ENCODE peak calls at places on chromosomes 5 and 9, in six cellular contexts. Y is MV-4-11; D is foreskin keratinocyte; S is NCI-H460; C is stimulated activated CD4-positive, alpha-beta T cell treated with anti-CD3 and anti-CD28 coated beads, Interleukin-1b, Interleukin-23, amount 100 ng/mL, for 1 hour; F is amygdala. N is an unnamed sample.

GRCh38 chr5:173228639-173229380 is 6.2 kb downstream of the NKX2-5 start:
- DNase-seq in Y (no peak), D (no peak), S (no peak), C (no peak), F (no peak), N (no peak)

GRCh38 chr9:133256686-133257091 is 18.3 kb downstream of the ABO start:
- DNase-seq in Y (peak), D (no peak), S (no peak), C (no peak), F (no peak), N (no peak)

GRCh38 chr5:6759401-6759800 is 46.2 kb downstream of the TENT4A start:
- DNase-seq in Y (no peak), D (peak), S (peak), C (no peak), F (no peak), N (no peak)

GRCh38 chr5:65329266-65329665 is 152.5 kb downstream of the ADAMTS6 start:
- DNase-seq in Y (no peak), D (no peak), S (no peak), C (no peak), F (no peak), N (no peak)

GRCh38 chr5:83474170-83474796 is 2.7 kb downstream of the VCAN start:
- DNase-seq in Y (peak), D (peak), S (peak), C (no peak), F (peak), N (peak)

GRCh38 chr5:43348207-43348606 is 35.0 kb upstream of the HMGCS1 start:
- DNase-seq in Y (no peak), D (no peak), S (no peak), C (no peak), F (no peak), N (no peak)

GRCh38 chr9:35073276-35073607 is 817 bp upstream of the VCP start:
- DNase-seq in Y (no peak), D (no peak), S (no peak), C (no peak), F (no peak), N (no peak)

GRCh38 chr9:85971731-85972130 is 30.8 kb downstream of the NAA35 start:
- DNase-seq in Y (no peak), D (no peak), S (no peak), C (no peak), F (no peak), N (no peak)

GRCh38 chr9:70510157-70510770 is 95.8 kb upstream of the KLF9 start:
- DNase-seq in Y (no peak), D (no peak), S (peak), C (no peak), F (no peak), N (no peak)

GRCh38 chr5:134512661-134512999 is 12.8 kb upstream of the JADE2 start:
- DNase-seq in Y (no peak), D (no peak), S (no peak), C (no peak), F (no peak), N (no peak)

GRCh38 chr9:87148391-87149237 is 201.3 kb upstream of the GAS1 start:
- DNase-seq in Y (peak), D (peak), S (no peak), C (no peak), F (peak), N (peak)

GRCh38 chr5:78908173-78908901 is 76.8 kb downstream of the ARSB start:
- DNase-seq in Y (peak), D (no peak), S (no peak), C (no peak), F (peak), N (no peak)

GRCh38 chr5:116654890-116655289 is 80.3 kb upstream of the SEMA6A start:
- DNase-seq in Y (no peak), D (no peak), S (no peak), C (no peak), F (no peak), N (no peak)

GRCh38 chr5:67831081-67831480 is 384.5 kb upstream of the PIK3R1 start:
- DNase-seq in Y (no peak), D (no peak), S (no peak), C (no peak), F (no peak), N (no peak)